ENCODE peak calls at places on chromosomes 2 and 18, in six cellular contexts. U is HCT116, F is uterus, E is esophagus squamous epithelium, W is upper lobe of left lung, Q is stomach. K is an unnamed sample.

GRCh38 chr2:99926986-99927385 is 215.4 kb downstream of the AFF3 start:
- DNase-seq in W (no peak), F (no peak), U (no peak), E (no peak), Q (no peak), K (no peak)

GRCh38 chr18:49628119-49628518 is 66.3 kb downstream of the LIPG start:
- DNase-seq in Q (no peak), W (no peak), E (no peak), F (no peak), U (no peak), K (peak)

GRCh38 chr18:80169607-80170006 is 60.5 kb downstream of the ADNP2 start:
- DNase-seq in Q (no peak), U (no peak), W (no peak), F (no peak), E (no peak), K (no peak)

GRCh38 chr18:72648079-72648478 is 103.9 kb upstream of the CBLN2 start:
- DNase-seq in F (no peak), E (no peak), Q (no peak), W (no peak), U (no peak), K (no peak)

GRCh38 chr18:70337139-70337972 is 48.5 kb downstream of the SOCS6 start:
- DNase-seq in U (peak), W (no peak), Q (peak), F (no peak), E (no peak), K (peak)

GRCh38 chr2:20634430-20635095 is 16.3 kb downstream of the HS1BP3 start:
- DNase-seq in U (no peak), W (no peak), Q (no peak), F (peak), E (no peak), K (no peak)

GRCh38 chr2:74760875-74761630 is 72.9 kb upstream of the HK2 start:
- DNase-seq in Q (no peak), U (no peak), F (no peak), W (no peak), E (no peak), K (no peak)

GRCh38 chr2:24721470-24721869 is 71.7 kb downstream of the PTRHD1 start:
- DNase-seq in F (peak), Q (peak), W (no peak), E (no peak), U (no peak), K (no peak)

GRCh38 chr2:161312996-161313395 is 4.8 kb downstream of the PSMD14 start:
- DNase-seq in W (no peak), U (no peak), E (no peak), F (no peak), Q (no peak), K (no peak)

GRCh38 chr2:133791191-133791590 is 222.9 kb upstream of the NCKAP5 start:
- DNase-seq in W (no peak), F (no peak), Q (no peak), E (no peak), U (no peak), K (no peak)

GRCh38 chr2:12721571-12722444 is 5.1 kb downstream of the TRIB2 start:
- DNase-seq in E (no peak), F (no peak), W (no peak), U (no peak), Q (no peak), K (no peak)

GRCh38 chr2:122203523-122203922 is 448.1 kb downstream of the TSN start:
- DNase-seq in F (no peak), W (no peak), U (no peak), E (no peak), Q (no peak), K (peak)

GRCh38 chr2:46850742-46851141 is 64.9 kb downstream of the MCFD2 start:
- DNase-seq in E (no peak), U (no peak), Q (peak), F (peak), W (no peak), K (peak)

GRCh38 chr2:187013058-187013457 is 164.1 kb upstream of the ZSWIM2 start:
- DNase-seq in Q (no peak), W (no peak), F (no peak), U (no peak), E (no peak), K (no peak)

DNA sequence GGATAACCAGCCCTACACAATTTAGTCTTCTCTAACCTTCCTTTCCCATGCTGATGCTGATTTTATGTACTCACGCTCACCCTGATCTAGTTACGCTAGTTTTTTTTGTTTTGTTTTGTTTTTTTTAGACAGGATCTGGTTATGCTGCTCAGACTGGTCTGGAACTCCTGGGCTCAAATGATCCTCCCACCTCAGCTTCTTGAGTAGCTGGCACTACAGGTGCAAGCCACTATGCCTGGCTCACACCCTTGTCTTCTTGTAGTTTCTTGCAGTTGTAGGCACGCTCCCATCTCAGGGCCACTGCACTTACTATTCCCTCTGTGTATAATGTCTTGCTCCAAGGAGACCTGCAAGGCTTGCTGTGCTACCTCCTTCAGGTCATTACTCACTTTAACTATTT is 6.2 kb downstream of the PELI1 start:
- DNase-seq in E (no peak), W (no peak), F (no peak), Q (no peak), U (no peak), K (no peak)
- TF ChIP-seq POLR2A in E (no peak), W (no peak), F (no peak), Q (no peak), U (no peak), K (no peak)

DNA sequence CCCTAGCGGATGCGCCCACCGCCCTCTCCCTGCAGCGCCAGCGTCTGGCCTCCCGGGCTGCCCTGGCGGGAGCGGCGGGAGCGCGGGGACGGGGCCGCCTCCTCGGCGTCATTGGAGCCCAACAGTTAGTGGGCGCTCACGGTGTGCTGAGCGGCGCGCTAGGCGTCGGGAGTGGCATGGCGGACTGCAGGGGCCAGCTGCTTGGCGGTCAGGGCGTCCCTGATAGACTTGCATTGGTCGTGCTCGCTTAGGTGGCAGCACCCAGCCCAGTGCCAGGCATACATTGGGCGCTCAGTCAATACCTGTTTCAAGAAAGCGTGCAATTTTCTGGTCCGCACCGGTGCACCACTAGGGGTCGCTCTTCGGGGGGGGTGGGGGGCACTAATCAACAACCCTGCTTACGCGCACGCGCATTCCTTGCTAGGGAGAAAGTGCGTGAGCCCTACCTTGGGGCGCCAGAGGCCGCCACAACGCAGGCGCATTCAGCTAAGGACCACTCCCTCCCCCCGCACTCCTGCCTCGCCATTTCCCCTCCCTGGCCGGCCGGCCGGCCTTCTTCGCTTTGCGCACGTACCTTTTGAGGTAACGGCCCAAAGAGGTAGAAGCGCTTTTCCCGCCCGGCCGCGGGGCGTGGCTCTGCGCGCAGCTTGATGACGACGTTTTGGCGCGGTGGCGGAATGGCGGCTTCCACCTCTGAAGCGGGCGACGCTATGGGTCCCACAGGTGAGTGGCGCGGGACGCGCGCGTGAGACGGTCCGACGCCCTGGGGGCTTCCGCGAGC is 411 bp upstream of the MZT2A start:
- DNase-seq in E (peak), W (peak), F (peak), Q (peak), U (peak), K (peak)
- TF ChIP-seq POLR2A in E (peak), W (peak), F (peak), Q (no peak), U (no peak), K (peak)

GRCh38 chr2:70181363-70181956 is 9.4 kb downstream of the C2orf42 start:
- DNase-seq in E (no peak), U (no peak), W (no peak), F (no peak), Q (peak), K (peak)
- TF ChIP-seq POLR2A in E (peak), U (no peak), W (no peak), F (no peak), Q (no peak), K (no peak)

DNA sequence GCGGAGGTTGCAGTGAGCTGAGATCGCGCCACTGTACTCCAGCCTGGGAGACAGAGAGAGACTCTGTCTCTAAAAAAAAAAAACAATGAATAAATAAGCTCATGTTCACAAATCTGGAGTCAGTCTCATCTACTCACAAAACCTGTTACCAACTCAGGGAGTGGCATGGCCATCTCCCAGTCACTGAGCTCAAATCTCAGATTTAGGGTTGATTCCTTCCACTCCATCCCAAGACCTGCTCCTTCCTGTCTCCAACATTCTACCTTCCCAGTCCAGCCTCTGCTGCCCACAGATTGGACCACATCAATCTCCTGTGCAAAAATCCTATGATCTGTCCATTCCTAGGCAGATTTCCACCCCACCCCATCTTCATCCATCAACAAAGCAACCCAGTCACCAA is 1.6 kb downstream of the STAT1 start:
- DNase-seq in E (no peak), Q (no peak), U (no peak), F (no peak), W (no peak), K (no peak)
- TF ChIP-seq POLR2A in E (no peak), Q (no peak), U (no peak), F (no peak), W (no peak), K (no peak)

GRCh38 chr2:55282110-55282917 is 13.3 kb upstream of the MTIF2 start:
- DNase-seq in W (peak), U (peak), F (peak), Q (peak), E (peak), K (peak)
- TF ChIP-seq POLR2A in W (peak), U (no peak), F (peak), Q (no peak), E (peak), K (peak)

GRCh38 chr2:238169021-238169707 is 10.4 kb downstream of the ERFE start:
- DNase-seq in U (no peak), Q (no peak), W (no peak), E (no peak), F (peak), K (no peak)
- TF ChIP-seq POLR2A in U (no peak), Q (no peak), W (no peak), E (no peak), F (no peak), K (no peak)

GRCh38 chr2:127072970-127073369 is 34.0 kb downstream of the BIN1 start:
- DNase-seq in E (no peak), F (no peak), W (peak), U (no peak), Q (no peak), K (no peak)

GRCh38 chr2:127075821-127076220 is 31.1 kb downstream of the BIN1 start:
- DNase-seq in E (no peak), U (no peak), F (no peak), W (no peak), Q (no peak), K (no peak)

GRCh38 chr2:127076290-127076689 is 30.7 kb downstream of the BIN1 start:
- DNase-seq in U (no peak), F (no peak), Q (no peak), E (no peak), W (no peak), K (no peak)

GRCh38 chr2:127074358-127074757 is 32.6 kb downstream of the BIN1 start:
- DNase-seq in Q (no peak), F (no peak), W (no peak), U (no peak), E (no peak), K (no peak)

GRCh38 chr2:127074936-127075335 is 32.0 kb downstream of the BIN1 start:
- DNase-seq in E (no peak), W (no peak), F (no peak), U (no peak), Q (no peak), K (no peak)
- TF ChIP-seq POLR2A in E (no peak), W (no peak), F (no peak), U (no peak), Q (no peak), K (no peak)